ENCODE peak calls at places on chromosomes 13 and 19, in four cellular contexts. P, U, S and B are unnamed samples.
A peak's percentile ranks its signal among the peaks of the same experiment; 100 is the strongest.

GRCh38 chr19:42132851-42133528 is 744 bp upstream of the POU2F2 start:
- DNase-seq in P (peak; percentile 97), U (peak; percentile 33), S (peak; percentile 10), B (peak; percentile 91)

GRCh38 chr13:48369988-48370387 is 42.9 kb downstream of the LPAR6 start:
- DNase-seq in P (no peak), U (no peak), S (no peak), B (no peak)

GRCh38 chr19:23365222-23365621 is 30.0 kb downstream of the ZNF91 start:
- DNase-seq in P (no peak), U (no peak), S (no peak), B (no peak)

GRCh38 chr13:48561461-48562224 is 28.8 kb upstream of the RCBTB2 start:
- DNase-seq in P (no peak), U (no peak), S (no peak), B (no peak)

GRCh38 chr13:112972867-112973576 is 4.0 kb downstream of the MCF2L start:
- DNase-seq in P (no peak), U (no peak), S (no peak), B (no peak)

GRCh38 chr19:35890113-35890650 is 10.2 kb downstream of the NFKBID start:
- DNase-seq in P (no peak), U (no peak), S (no peak), B (no peak)

GRCh38 chr13:64274481-64275217 is 2859.0 kb upstream of the PCDH20 start:
- DNase-seq in P (peak; percentile 50), U (no peak), S (no peak), B (no peak)

GRCh38 chr13:25489238-25489637 is 117.5 kb downstream of the ATP8A2 start:
- DNase-seq in P (no peak), U (no peak), S (no peak), B (no peak)

GRCh38 chr13:113724780-113725315 is 34.2 kb upstream of the TMEM255B start:
- DNase-seq in P (peak; percentile 67), U (peak; percentile 12), S (peak; percentile 53), B (peak; percentile 52)

GRCh38 chr19:35718345-35719041 is 690 bp downstream of the KMT2B start:
- DNase-seq in P (no peak), U (no peak), S (no peak), B (peak; percentile 30)

GRCh38 chr19:2782357-2782935 is 627 bp downstream of the SGTA start:
- DNase-seq in P (no peak), U (no peak), S (no peak), B (no peak)

GRCh38 chr13:99280166-99280565 is 22.0 kb upstream of the GPR18 start:
- DNase-seq in P (no peak), U (no peak), S (no peak), B (no peak)

GRCh38 chr19:1672038-1672768 is 19.8 kb upstream of the TCF3 start:
- DNase-seq in P (peak; percentile 84), U (no peak), S (no peak), B (peak; percentile 69)

GRCh38 chr13:33349996-33350826 is 64.7 kb upstream of the STARD13 start:
- DNase-seq in P (no peak), U (no peak), S (no peak), B (peak; percentile 49)

GRCh38 chr19:31054430-31054829 is 294.8 kb downstream of the TSHZ3 start:
- DNase-seq in P (no peak), U (no peak), S (no peak), B (peak; percentile 59)

GRCh38 chr19:54388001-54388802 is 23.5 kb upstream of the LAIR1 start:
- DNase-seq in P (no peak), U (no peak), S (no peak), B (no peak)

GRCh38 chr13:48303331-48304131 is at the start of gene RB1:
- DNase-seq in P (peak; percentile 76), U (peak; percentile 51), S (peak; percentile 80), B (peak; percentile 87)

GRCh38 chr13:105991131-105991530 is 544.3 kb downstream of the EFNB2 start:
- DNase-seq in P (no peak), U (no peak), S (no peak), B (no peak)

GRCh38 chr19:55687281-55688172 is 12.5 kb downstream of the EPN1 start:
- DNase-seq in P (no peak), U (no peak), S (no peak), B (no peak)

DNA sequence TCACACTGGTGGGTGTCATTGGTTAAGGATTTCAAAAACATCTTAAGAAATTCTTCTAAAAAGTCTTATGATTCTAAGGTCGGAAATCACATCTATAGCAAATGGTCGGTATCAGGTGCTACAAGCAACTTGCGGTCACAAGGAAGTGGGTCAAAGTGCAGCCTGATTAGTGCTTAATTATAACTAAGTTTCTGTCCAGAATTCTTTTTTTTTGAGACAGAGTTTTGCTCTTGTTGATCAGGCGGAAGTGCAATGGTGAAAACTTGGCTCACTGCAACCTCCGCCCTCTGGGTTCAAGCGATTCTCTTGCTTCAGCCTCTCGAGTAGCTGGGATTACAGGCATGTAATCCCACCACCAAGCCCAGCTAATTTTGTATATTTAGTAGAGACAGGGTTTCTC is 1.2 kb upstream of the GDF15 start:
- DNase-seq in P (no peak), U (no peak), S (no peak), B (no peak)
- TF ChIP-seq BHLHE40 in P (no peak), U (no peak), S (no peak), B (no peak)

GRCh38 chr19:48556163-48556562 is 4.2 kb downstream of the SULT2B1 start:
- DNase-seq in P (peak; percentile 12), U (no peak), S (peak; percentile 75), B (no peak)
- TF ChIP-seq TARDBP in P (no peak), U (no peak), S (no peak), B (no peak)

GRCh38 chr13:35630551-35631275 is 154.2 kb upstream of the MAB21L1 start:
- DNase-seq in P (peak; percentile 7), U (no peak), S (peak; percentile 52), B (peak; percentile 52)
- TF ChIP-seq SP1 in P (no peak), U (no peak), S (no peak), B (no peak)

DNA sequence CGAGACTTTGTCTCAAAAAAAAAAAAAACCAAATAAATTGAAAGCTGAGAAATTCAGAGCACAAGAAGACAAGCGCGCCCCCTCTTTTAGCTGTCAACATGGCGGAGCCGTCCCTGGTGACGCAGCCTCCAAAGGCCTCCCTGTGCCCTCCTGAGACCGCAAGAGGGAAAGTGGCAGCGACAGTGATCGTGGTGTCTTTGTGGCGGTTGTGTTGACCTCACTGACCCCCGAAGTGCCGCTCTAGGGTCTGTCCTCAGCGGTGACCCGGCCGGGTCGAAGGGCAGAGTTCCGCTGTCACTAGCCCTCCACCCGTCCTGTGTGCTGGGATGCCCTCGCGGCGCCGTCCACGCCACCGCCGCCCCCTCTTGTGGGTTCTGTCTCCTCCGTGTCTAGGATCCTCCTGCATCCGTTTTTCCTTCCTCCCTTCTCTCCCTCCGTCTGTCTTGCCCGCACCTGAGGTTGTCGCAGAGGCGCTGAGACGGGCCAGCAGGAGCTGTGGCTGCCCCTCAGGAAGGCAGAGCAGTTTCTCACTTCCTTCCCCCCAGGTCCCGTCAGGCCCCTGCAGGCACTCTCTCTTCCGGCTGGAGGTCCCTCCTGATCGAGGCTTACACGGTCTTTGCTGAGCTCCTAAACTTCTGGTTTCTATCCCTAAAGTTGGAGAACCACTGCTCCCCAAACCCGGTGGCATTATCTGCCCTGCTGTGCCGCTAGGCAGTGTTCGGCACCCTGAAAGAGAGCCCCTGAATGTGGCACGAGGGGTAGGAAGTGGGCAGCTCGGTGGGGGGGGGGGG is 7.2 kb downstream of the UHRF1 start:
- DNase-seq in P (no peak), U (no peak), S (no peak), B (no peak)
- TF ChIP-seq BHLHE40 in P (no peak), U (no peak), S (no peak), B (no peak)

GRCh38 chr19:50288954-50289353 is 40.2 kb downstream of the KCNC3 start:
- DNase-seq in P (no peak), U (no peak), S (no peak), B (no peak)

GRCh38 chr19:50293263-50294004 is 35.7 kb downstream of the KCNC3 start:
- DNase-seq in P (no peak), U (no peak), S (no peak), B (no peak)

GRCh38 chr19:50290775-50291174 is 38.4 kb downstream of the KCNC3 start:
- DNase-seq in P (no peak), U (no peak), S (no peak), B (no peak)

GRCh38 chr19:50290011-50290410 is 39.2 kb downstream of the KCNC3 start:
- DNase-seq in P (peak; percentile 61), U (no peak), S (no peak), B (no peak)

DNA sequence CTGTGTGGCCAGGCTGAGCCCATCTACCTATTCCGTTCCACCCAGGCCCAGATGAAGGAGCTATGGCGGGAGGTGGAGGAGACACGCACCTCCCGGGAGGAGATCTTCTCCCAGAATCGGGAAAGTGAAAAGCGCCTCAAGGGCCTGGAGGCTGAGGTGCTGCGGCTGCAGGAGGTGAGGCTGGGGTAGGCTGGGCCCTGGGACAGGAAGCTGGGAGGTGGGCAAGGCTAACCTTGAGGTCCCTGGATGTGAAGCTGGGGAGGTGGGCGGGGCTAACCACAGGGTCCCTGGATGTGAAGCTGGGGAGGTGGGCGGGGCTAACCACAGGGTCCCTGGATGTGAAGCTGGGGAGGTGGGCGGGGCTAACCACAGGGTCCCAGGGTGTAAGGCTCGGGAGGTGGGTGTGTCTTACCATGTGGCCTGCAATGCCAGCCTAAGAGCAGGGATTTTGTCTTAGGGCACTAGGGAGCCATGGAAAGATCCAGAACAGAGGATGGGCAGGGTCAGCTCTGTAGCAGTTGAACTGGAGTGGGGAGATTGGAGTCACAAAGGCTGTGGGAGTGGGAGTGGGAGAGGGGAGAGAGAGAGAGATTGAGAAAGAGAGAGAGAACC is 36.9 kb downstream of the KCNC3 start:
- DNase-seq in P (no peak), U (no peak), S (no peak), B (no peak)
- TF ChIP-seq TARDBP in P (no peak), U (no peak), S (no peak), B (no peak)

GRCh38 chr13:30739646-30740642 is 4.6 kb downstream of the ALOX5AP start:
- DNase-seq in P (no peak), U (peak; percentile 76), S (no peak), B (no peak)
- TF ChIP-seq SP1 in P (no peak), U (no peak), S (no peak), B (no peak)

DNA sequence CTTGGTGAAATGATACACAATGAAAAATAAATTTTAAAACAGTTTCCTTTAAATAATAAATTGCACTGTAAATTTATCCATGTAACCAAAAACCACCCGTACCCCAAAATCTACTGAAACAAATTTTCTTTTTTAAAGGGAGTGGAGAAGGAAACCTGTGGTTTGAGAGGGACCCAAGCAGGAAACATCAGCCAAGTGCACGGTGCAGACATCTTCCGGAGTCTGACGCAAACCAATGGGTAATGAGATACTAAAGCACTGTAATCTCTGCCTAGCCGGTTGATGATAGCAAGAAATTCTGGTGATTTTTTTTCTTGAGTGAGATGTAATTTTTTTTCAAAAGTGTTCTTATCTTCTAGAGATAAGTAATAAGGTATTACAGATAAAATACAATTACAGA is 115.4 kb downstream of the ABCC4 start:
- DNase-seq in P (no peak), U (no peak), S (no peak), B (no peak)
- TF ChIP-seq BHLHE40 in P (no peak), U (no peak), S (no peak), B (no peak)

GRCh38 chr13:21734961-21735360 is 64.1 kb downstream of the FGF9 start:
- DNase-seq in P (no peak), U (no peak), S (no peak), B (no peak)

GRCh38 chr13:21736926-21737325 is 66.1 kb downstream of the FGF9 start:
- DNase-seq in P (no peak), U (no peak), S (no peak), B (no peak)

GRCh38 chr13:21738636-21739035 is 67.8 kb downstream of the FGF9 start:
- DNase-seq in P (no peak), U (no peak), S (no peak), B (no peak)

GRCh38 chr13:21733475-21734311 is 62.8 kb downstream of the FGF9 start:
- DNase-seq in P (no peak), U (no peak), S (no peak), B (no peak)

GRCh38 chr13:21735621-21736401 is 64.9 kb downstream of the FGF9 start:
- DNase-seq in P (no peak), U (no peak), S (no peak), B (no peak)
- TF ChIP-seq TARDBP in P (no peak), U (no peak), S (no peak), B (no peak)